ENCODE peak calls at places on chromosome 2, in five cellular contexts. B is pons; I is HFFc6; L is activated CD8-positive, alpha-beta memory T cell treated with anti-CD3 and anti-CD28 coated beads for 24 hours; P is stimulated activated CD8-positive, alpha-beta memory T cell treated with anti-CD3 and anti-CD28 coated beads, Interleukin-15, amount 100 ng/mL, for 1 hour. F is an unnamed sample.
A peak's percentile ranks its signal among the peaks of the same experiment; 100 is the strongest.

GRCh38 chr2:27651056-27651455 is 12.4 kb downstream of the SUPT7L start:
- DNase-seq in L (no peak), I (no peak), B (no peak), P (no peak), F (no peak)

GRCh38 chr2:12504443-12504842 is 212.3 kb upstream of the TRIB2 start:
- DNase-seq in P (no peak), L (peak; percentile 75), B (no peak), I (peak; percentile 43), F (no peak)

GRCh38 chr2:172200495-172201085 is 97.9 kb upstream of the DLX2 start:
- DNase-seq in L (no peak), I (peak; percentile 52), B (no peak), P (no peak), F (peak; percentile 66)

GRCh38 chr2:66362651-66363050 is 72.3 kb upstream of the MEIS1 start:
- DNase-seq in B (no peak), I (no peak), P (no peak), L (no peak), F (peak; percentile 24)

GRCh38 chr2:168565112-168565511 is 109.0 kb downstream of the CERS6 start:
- DNase-seq in I (peak; percentile 69), B (no peak), L (no peak), P (no peak), F (no peak)

GRCh38 chr2:236177967-236178909 is 10.1 kb upstream of the GBX2 start:
- DNase-seq in B (peak; percentile 25), I (no peak), L (no peak), P (no peak), F (peak; percentile 84)

GRCh38 chr2:86337235-86338099 is at the start of gene REEP1:
- DNase-seq in B (no peak), L (peak; percentile 66), I (no peak), P (no peak), F (peak; percentile 23)

GRCh38 chr2:195543902-195544894 is 112.8 kb upstream of the SLC39A10 start:
- DNase-seq in P (no peak), I (peak; percentile 81), B (no peak), L (no peak), F (no peak)

GRCh38 chr2:200172944-200173481 is 133.5 kb upstream of the SPATS2L start:
- DNase-seq in L (no peak), I (no peak), P (no peak), B (no peak), F (no peak)

F was measured in mesendoderm.